ENCODE peak calls at places on chromosomes 13 and 19, in ten cellular contexts. F is COLO829; V is A673; I is endothelial cell; D is ascending aorta; X is stimulated activated effector memory CD8-positive, alpha-beta T cell treated with anti-CD3 and anti-CD28 coated beads, Interleukin-12 subunit alpha, Interleukin-12 subunit beta, amount 100 ng/mL, for 72 hours; S is mesenteric fat pad; P is upper lobe of right lung; O is fibroblast of pulmonary artery; A is stimulated activated CD8-positive, alpha-beta memory T cell treated with anti-CD3 and anti-CD28 coated beads, Interleukin-15, amount 100 ng/mL, for 24 hours. B is an unnamed sample.

GRCh38 chr13:107466326-107466725 is 749.0 kb downstream of the LIG4 start:
- DNase-seq in I (no peak), A (no peak), O (peak; percentile 33), S (no peak), X (no peak), P (no peak), F (no peak), D (no peak), V (no peak), B (no peak)

GRCh38 chr13:25678398-25678797 is 306.6 kb downstream of the ATP8A2 start:
- DNase-seq in O (no peak), F (no peak), V (no peak), P (no peak), X (no peak), S (no peak), I (no peak), A (no peak), D (no peak), B (no peak)

GRCh38 chr13:28320884-28321574 is 173.9 kb downstream of the FLT1 start:
- DNase-seq in X (no peak), A (no peak), O (no peak), I (no peak), D (no peak), F (no peak), S (no peak), V (no peak), P (no peak), B (no peak)

GRCh38 chr19:48933382-48933932 is at the start of gene DHDH:
- DNase-seq in P (peak; percentile 95), V (peak; percentile 74), D (no peak), S (peak; percentile 93), X (peak; percentile 65), F (peak; percentile 41), A (peak; percentile 37), O (peak; percentile 49), I (peak; percentile 70), B (peak; percentile 91)

GRCh38 chr19:12331211-12331941 is 2.1 kb downstream of the ZNF563 start:
- DNase-seq in S (no peak), O (no peak), V (no peak), D (no peak), A (peak; percentile 13), I (no peak), X (peak; percentile 6), P (no peak), F (no peak), B (no peak)

GRCh38 chr19:41999071-41999877 is 5.2 kb upstream of the ATP1A3 start:
- DNase-seq in F (no peak), D (no peak), X (no peak), S (no peak), O (no peak), A (no peak), P (no peak), V (peak; percentile 29), I (peak; percentile 26), B (peak; percentile 72)

GRCh38 chr13:76836311-76836710 is 49.9 kb downstream of the KCTD12 start:
- DNase-seq in S (no peak), F (no peak), I (no peak), V (no peak), X (no peak), A (no peak), D (no peak), P (no peak), O (no peak), B (no peak)

GRCh38 chr19:44207126-44207803 is 5.1 kb upstream of the ZNF227 start:
- DNase-seq in A (peak; percentile 29), F (peak; percentile 77), I (peak; percentile 77), O (peak; percentile 95), D (peak; percentile 55), S (peak; percentile 91), X (peak; percentile 49), P (peak; percentile 91), V (peak; percentile 98), B (peak; percentile 92)

GRCh38 chr13:51957377-51958216 is 53.7 kb downstream of the ATP7B start:
- DNase-seq in S (no peak), X (no peak), I (no peak), D (no peak), A (no peak), O (no peak), V (no peak), P (no peak), F (no peak), B (no peak)

GRCh38 chr13:109700176-109700575 is 86.2 kb downstream of the IRS2 start:
- DNase-seq in X (no peak), F (peak; percentile 54), A (no peak), S (no peak), P (peak; percentile 81), O (peak; percentile 90), I (peak; percentile 80), V (peak; percentile 97), D (peak; percentile 16), B (no peak)

GRCh38 chr19:58519087-58519354 is 589 bp downstream of the ZBTB45 start:
- DNase-seq in V (peak; percentile 91), O (peak; percentile 75), P (peak; percentile 83), A (no peak), S (no peak), X (no peak), I (peak; percentile 74), D (no peak), F (peak; percentile 51), B (peak; percentile 80)

GRCh38 chr19:33499248-33499647 is 22.3 kb downstream of the PEPD start:
- DNase-seq in V (no peak), P (no peak), I (no peak), F (no peak), S (no peak), D (no peak), A (no peak), X (no peak), O (no peak), B (no peak)

GRCh38 chr19:31591258-31591657 is 242.0 kb upstream of the TSHZ3 start:
- DNase-seq in X (no peak), S (no peak), V (no peak), O (no peak), P (no peak), I (no peak), F (no peak), D (no peak), A (no peak), B (no peak)

GRCh38 chr13:33057019-33057785 is 41.0 kb downstream of the KL start:
- DNase-seq in O (peak; percentile 34), F (no peak), I (peak; percentile 32), A (no peak), P (no peak), D (no peak), S (no peak), X (no peak), V (peak; percentile 68), B (no peak)

GRCh38 chr19:11848200-11848593 is 329 bp upstream of the ZNF439 start:
- DNase-seq in F (no peak), X (no peak), S (no peak), P (no peak), O (no peak), A (no peak), V (no peak), D (no peak), I (no peak), B (no peak)

GRCh38 chr13:51620165-51620983 is 36.1 kb downstream of the WDFY2 start:
- DNase-seq in I (peak; percentile 38), S (no peak), D (no peak), P (no peak), O (no peak), V (no peak), A (no peak), X (no peak), F (no peak), B (no peak)

GRCh38 chr19:7850429-7850819 is 20.4 kb downstream of the EVI5L start:
- DNase-seq in O (no peak), I (no peak), X (no peak), V (no peak), P (no peak), F (no peak), S (no peak), D (no peak), A (no peak), B (peak; percentile 30)

GRCh38 chr19:17680235-17680722 is 7.9 kb downstream of the UNC13A start:
- DNase-seq in O (peak; percentile 70), X (peak; percentile 57), D (peak; percentile 72), A (peak; percentile 12), P (peak; percentile 86), F (peak; percentile 56), S (peak; percentile 93), I (peak; percentile 31), V (peak; percentile 26), B (peak; percentile 65)

GRCh38 chr19:43524922-43525835 is 1.8 kb downstream of the ETHE1 start:
- DNase-seq in D (peak; percentile 28), O (peak; percentile 64), I (peak; percentile 62), S (no peak), X (no peak), P (peak; percentile 85), A (no peak), F (no peak), V (peak; percentile 31), B (peak; percentile 50)

GRCh38 chr13:51241720-51242119 is 19.5 kb downstream of the FAM124A start:
- DNase-seq in F (no peak), A (no peak), V (peak; percentile 70), D (no peak), I (no peak), P (no peak), S (no peak), X (no peak), O (peak; percentile 92), B (no peak)

GRCh38 chr19:46840157-46840942 is 10.3 kb downstream of the AP2S1 start:
- DNase-seq in X (no peak), I (peak; percentile 49), D (no peak), P (peak; percentile 70), S (no peak), O (peak; percentile 78), V (peak; percentile 81), A (no peak), F (no peak), B (peak; percentile 77)

GRCh38 chr13:98856983-98857382 is 104.5 kb upstream of the SLC15A1 start:
- DNase-seq in P (no peak), X (no peak), A (no peak), O (peak; percentile 36), I (no peak), F (no peak), D (no peak), V (no peak), S (no peak), B (no peak)

GRCh38 chr13:44188257-44188656 is 185.4 kb upstream of the SERP2 start:
- DNase-seq in X (no peak), O (peak; percentile 63), P (no peak), F (peak; percentile 48), D (no peak), A (no peak), I (no peak), V (no peak), S (no peak), B (no peak)

GRCh38 chr13:92843549-92843948 is 383.1 kb upstream of the GPC6 start:
- DNase-seq in I (no peak), V (peak; percentile 26), A (no peak), F (no peak), P (no peak), X (no peak), D (no peak), S (no peak), O (peak; percentile 76), B (no peak)

GRCh38 chr13:20407759-20408158 is 117.9 kb downstream of the CRYL1 start:
- DNase-seq in F (no peak), D (no peak), V (no peak), I (no peak), X (no peak), P (no peak), A (no peak), S (peak; percentile 45), O (no peak), B (peak; percentile 39)

GRCh38 chr19:28691683-28692082 is 521.3 kb downstream of the UQCRFS1 start:
- DNase-seq in D (no peak), X (no peak), F (no peak), O (no peak), V (no peak), I (no peak), P (no peak), S (no peak), A (no peak), B (no peak)

GRCh38 chr19:3497757-3498515 is 2.5 kb downstream of the DOHH start:
- DNase-seq in A (no peak), S (no peak), V (no peak), F (no peak), D (no peak), P (no peak), X (no peak), O (no peak), I (no peak), B (no peak)

GRCh38 chr19:51830263-51830662 is 35.3 kb downstream of the FPR3 start:
- DNase-seq in I (no peak), O (peak; percentile 42), F (no peak), P (no peak), S (no peak), V (peak; percentile 10), D (no peak), A (no peak), X (no peak), B (no peak)

B was measured in ecto neural progenitor cell.